ENCODE peak calls at places on chromosomes 2 and 18, in eight cellular contexts. M, Q, R, I, O, E, L and B are unnamed samples.

GRCh38 chr2:189648846-189649529 is 12.3 kb upstream of the ASNSD1 start:
- DNase-seq in M (no peak), Q (no peak), R (no peak), I (no peak), O (no peak), E (no peak), L (no peak), B (no peak)

GRCh38 chr2:157246212-157247067 is 11.1 kb upstream of the GALNT5 start:
- DNase-seq in M (no peak), Q (no peak), R (no peak), I (no peak), O (peak), E (no peak), L (no peak), B (no peak)

GRCh38 chr2:239013670-239013960 is 165.7 kb downstream of the TWIST2 start:
- DNase-seq in M (no peak), Q (no peak), R (no peak), I (no peak), O (no peak), E (no peak), L (no peak), B (no peak)

GRCh38 chr2:11024010-11024615 is 112.4 kb downstream of the KCNF1 start:
- DNase-seq in M (no peak), Q (no peak), R (no peak), I (no peak), O (no peak), E (no peak), L (no peak), B (no peak)

GRCh38 chr18:78905334-78905733 is 74.3 kb upstream of the SALL3 start:
- DNase-seq in M (no peak), Q (no peak), R (no peak), I (no peak), O (no peak), E (no peak), L (no peak), B (no peak)

GRCh38 chr2:118763797-118764196 is 83.7 kb downstream of the EN1 start:
- DNase-seq in M (no peak), Q (no peak), R (no peak), I (no peak), O (no peak), E (no peak), L (no peak), B (no peak)

GRCh38 chr2:25941042-25941441 is 41.3 kb downstream of the KIF3C start:
- DNase-seq in M (no peak), Q (no peak), R (no peak), I (no peak), O (no peak), E (no peak), L (no peak), B (no peak)

GRCh38 chr2:144414324-144414845 is 105.5 kb downstream of the ZEB2 start:
- DNase-seq in M (no peak), Q (no peak), R (no peak), I (no peak), O (peak), E (no peak), L (no peak), B (no peak)